ENCODE peak calls at places on chromosomes 16 and 17, in four cellular contexts. F is HFFc6; P is activated CD4-positive, alpha-beta T cell treated with anti-CD3 and anti-CD28 coated beads, Interleukin-2, amount 50 U/mL, for 1 hour; T is COLO829. H is an unnamed sample.

GRCh38 chr16:57994778-57995177 is 5.7 kb downstream of the ZNF319 start:
- DNase-seq in T (no peak), P (peak; percentile 32), F (no peak), H (no peak)

GRCh38 chr17:82152556-82153294 is 54.7 kb upstream of the FASN start:
- DNase-seq in T (no peak), F (no peak), P (no peak), H (no peak)

GRCh38 chr16:89200124-89200849 is at the start of gene SLC22A31:
- DNase-seq in F (no peak), T (no peak), P (no peak), H (no peak)

GRCh38 chr16:50457423-50457822 is 88.6 kb upstream of the BRD7 start:
- DNase-seq in F (no peak), T (no peak), P (no peak), H (no peak)

GRCh38 chr17:83096401-83097220 is 17.2 kb downstream of the METRNL start:
- DNase-seq in P (no peak), F (no peak), T (no peak), H (no peak)

GRCh38 chr16:14307623-14308356 is 236.7 kb downstream of the MRTFB start:
- DNase-seq in P (no peak), T (no peak), F (no peak), H (no peak)

GRCh38 chr16:23301251-23302044 is 654 bp upstream of the SCNN1B start:
- DNase-seq in F (no peak), P (no peak), T (no peak), H (no peak)

GRCh38 chr16:77739493-77739892 is 17.2 kb downstream of the NUDT7 start:
- DNase-seq in P (no peak), T (no peak), F (no peak), H (no peak)

H was measured in stimulated activated naive CD8-positive, alpha-beta T cell treated with anti-CD3 and anti-CD28 coated beads, Interleukin-15, amount 100 ng/mL, for 72 hours.